ENCODE peak calls at places on chromosomes 12 and 14, in four cellular contexts. H is GM12878, Y is K562, C is HCT116. O is an unnamed sample.

GRCh38 chr14:102164241-102164641 is 24.5 kb downstream of the WDR20 start:
- DNase-seq in H (no peak), Y (no peak), C (no peak), O (no peak)

GRCh38 chr12:54384591-54385041 is at the start of gene ZNF385A:
- DNase-seq in H (no peak), Y (no peak), C (no peak), O (no peak)

GRCh38 chr12:38144601-38145436 is 171.8 kb upstream of the ALG10B start:
- DNase-seq in H (no peak), Y (no peak), C (no peak), O (no peak)

GRCh38 chr12:2051700-2052625 is 824 bp upstream of the CACNA1C start:
- DNase-seq in H (no peak), Y (no peak), C (no peak), O (no peak)

GRCh38 chr12:54579696-54580333 is 8.6 kb downstream of the PPP1R1A start:
- DNase-seq in H (no peak), Y (peak; percentile 84), C (peak; percentile 55), O (peak; percentile 67)

GRCh38 chr12:113185180-113186032 is at the start of the genes DDX54 and RITA1:
- DNase-seq in H (no peak), Y (peak; percentile 87), C (peak; percentile 78), O (peak; percentile 81)

GRCh38 chr14:102408729-102409128 is 46.0 kb downstream of the TECPR2 start:
- DNase-seq in H (no peak), Y (no peak), C (no peak), O (no peak)

GRCh38 chr12:88993655-88994054 is 358.6 kb downstream of the DUSP6 start:
- DNase-seq in H (no peak), Y (peak; percentile 12), C (peak; percentile 63), O (no peak)

GRCh38 chr12:56086608-56087007 is 6.6 kb downstream of the ERBB3 start:
- DNase-seq in H (no peak), Y (no peak), C (no peak), O (no peak)

GRCh38 chr14:69518341-69519101 is 34.0 kb downstream of the PLEKHD1 start:
- DNase-seq in H (no peak), Y (no peak), C (no peak), O (no peak)

GRCh38 chr12:93614917-93615596 is 42.6 kb downstream of the SOCS2 start:
- DNase-seq in H (no peak), Y (no peak), C (no peak), O (no peak)

GRCh38 chr14:91257328-91258020 is 13.0 kb upstream of the GPR68 start:
- DNase-seq in H (no peak), Y (peak; percentile 21), C (no peak), O (no peak)

GRCh38 chr12:76633415-76633814 is 73.8 kb upstream of the OSBPL8 start:
- DNase-seq in H (no peak), Y (peak; percentile 52), C (no peak), O (no peak)

GRCh38 chr12:90207799-90208198 is 499.2 kb upstream of the ATP2B1 start:
- DNase-seq in H (no peak), Y (no peak), C (no peak), O (no peak)

GRCh38 chr14:62528296-62528695 is 517.0 kb downstream of the KCNH5 start:
- DNase-seq in H (no peak), Y (no peak), C (no peak), O (no peak)

GRCh38 chr14:75252254-75252837 is 26.3 kb upstream of the FOS start:
- DNase-seq in H (no peak), Y (no peak), C (no peak), O (no peak)

GRCh38 chr12:53538209-53538689 is 31.0 kb upstream of the NPFF start:
- DNase-seq in H (no peak), Y (no peak), C (no peak), O (no peak)

GRCh38 chr14:90536511-90537191 is 139.8 kb downstream of the CALM1 start:
- DNase-seq in H (no peak), Y (no peak), C (no peak), O (no peak)

GRCh38 chr14:104240426-104241157 is 102.2 kb downstream of the KIF26A start:
- DNase-seq in H (no peak), Y (no peak), C (no peak), O (no peak)

GRCh38 chr14:53367631-53368030 is 214.5 kb upstream of the DDHD1 start:
- DNase-seq in H (no peak), Y (no peak), C (no peak), O (no peak)

GRCh38 chr14:29682789-29683188 is 244.9 kb downstream of the PRKD1 start:
- DNase-seq in H (no peak), Y (no peak), C (no peak), O (no peak)

GRCh38 chr12:76883826-76884225 is 5.0 kb upstream of the CSRP2 start:
- DNase-seq in H (no peak), Y (no peak), C (no peak), O (no peak)

GRCh38 chr12:15155271-15155670 is 65.9 kb downstream of the RERG start:
- DNase-seq in H (no peak), Y (no peak), C (no peak), O (no peak)

GRCh38 chr12:104282109-104282508 is 21.4 kb upstream of the EID3 start:
- DNase-seq in H (no peak), Y (peak; percentile 24), C (no peak), O (no peak)

DNA sequence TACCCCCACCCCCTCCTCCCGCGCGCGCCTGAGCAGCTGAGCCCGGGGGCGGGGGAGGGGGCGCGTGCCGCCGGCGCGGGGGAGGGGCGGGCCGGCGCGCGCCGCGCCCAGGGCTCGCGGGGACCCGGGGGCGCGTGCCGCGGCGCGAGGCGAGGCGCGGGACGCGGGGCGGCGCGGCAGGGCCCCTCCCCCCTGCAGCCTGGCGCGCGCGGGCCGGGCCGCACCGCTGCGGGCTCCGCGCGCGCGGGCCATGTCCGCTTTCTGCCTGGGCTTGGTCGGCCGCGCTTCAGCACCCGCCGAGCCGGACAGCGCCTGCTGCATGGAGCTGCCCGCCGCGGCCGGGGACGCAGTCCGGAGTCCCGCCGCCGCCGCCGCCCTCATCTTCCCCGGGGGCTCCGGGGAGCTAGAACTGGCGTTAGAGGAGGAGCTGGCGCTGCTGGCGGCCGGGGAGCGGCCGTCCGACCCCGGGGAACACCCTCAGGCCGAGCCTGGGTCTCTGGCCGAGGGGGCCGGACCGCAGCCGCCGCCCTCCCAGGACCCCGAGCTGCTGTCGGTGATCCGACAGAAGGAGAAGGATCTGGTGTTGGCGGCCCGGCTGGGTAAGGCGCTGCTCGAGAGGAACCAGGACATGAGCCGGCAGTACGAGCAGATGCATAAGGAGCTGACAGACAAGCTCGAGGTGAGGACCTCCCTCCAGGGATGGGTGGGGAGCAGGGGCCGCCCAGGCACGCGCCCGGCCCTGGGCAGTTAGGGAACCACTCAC is 764 bp downstream of the BICDL1 start:
- DNase-seq in H (no peak), Y (peak; percentile 83), C (no peak), O (peak; percentile 95)
- TF ChIP-seq EGR1 in H (peak; percentile 35), Y (no peak), C (no peak), O (no peak)

DNA sequence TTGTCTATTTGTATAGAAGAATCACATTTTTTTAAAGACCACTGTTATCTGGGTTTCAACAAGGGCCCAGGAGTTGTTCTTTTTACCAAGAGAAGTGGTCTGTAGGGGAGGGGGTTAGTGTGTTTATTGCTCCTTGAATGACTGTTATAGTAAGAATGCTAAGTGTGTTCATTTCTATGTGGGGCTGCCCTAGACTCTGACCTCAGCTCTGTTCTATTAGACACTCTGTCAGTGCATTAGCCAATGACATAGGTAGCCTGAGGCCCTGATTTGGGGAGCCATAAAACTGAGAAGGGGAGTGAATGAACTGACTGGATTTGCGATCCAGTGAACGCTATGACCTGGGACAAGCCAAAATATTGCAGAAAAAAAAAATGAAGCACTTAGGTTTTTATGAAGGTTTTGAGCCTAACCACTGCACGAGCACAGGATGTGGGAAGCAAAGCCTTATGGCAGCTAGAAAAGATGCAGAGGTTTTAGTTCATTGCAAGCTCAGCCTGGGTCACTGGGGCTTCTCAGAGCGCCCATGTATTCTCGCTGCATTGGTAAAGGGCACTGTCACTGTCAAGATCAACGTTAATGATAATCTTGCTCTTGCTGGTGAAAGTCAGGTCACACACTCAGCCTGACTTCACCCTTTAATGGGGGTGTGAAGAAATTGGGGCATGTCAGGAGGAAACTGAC is 63.8 kb downstream of the PRKCH start:
- DNase-seq in H (no peak), Y (no peak), C (no peak), O (no peak)
- TF ChIP-seq EGR1 in H (no peak), Y (no peak), C (no peak), O (no peak)

GRCh38 chr12:4553943-4554342 is 8.1 kb upstream of the DYRK4 start:
- DNase-seq in H (no peak), Y (no peak), C (no peak), O (no peak)

GRCh38 chr12:4556730-4557519 is 5.1 kb upstream of the DYRK4 start:
- DNase-seq in H (no peak), Y (no peak), C (no peak), O (no peak)

GRCh38 chr12:4555804-4556203 is 6.2 kb upstream of the DYRK4 start:
- DNase-seq in H (no peak), Y (no peak), C (no peak), O (no peak)
- TF ChIP-seq EGR1 in H (no peak), Y (no peak), C (no peak), O (no peak)

GRCh38 chr12:7905071-7905470 is 30.9 kb downstream of the SLC2A3 start:
- DNase-seq in H (no peak), Y (no peak), C (no peak), O (no peak)
- TF ChIP-seq EGR1 in H (no peak), Y (no peak), C (no peak), O (no peak)

GRCh38 chr14:39442293-39442692 is 10.1 kb upstream of the FBXO33 start:
- DNase-seq in H (no peak), Y (no peak), C (no peak), O (no peak)
- TF ChIP-seq EGR1 in H (no peak), Y (no peak), C (no peak), O (no peak)

GRCh38 chr12:10361622-10362021 is 28.2 kb downstream of the KLRK1 start:
- DNase-seq in H (no peak), Y (peak; percentile 45), C (no peak), O (no peak)
- TF ChIP-seq EGR1 in H (no peak), Y (no peak), C (no peak), O (no peak)

DNA sequence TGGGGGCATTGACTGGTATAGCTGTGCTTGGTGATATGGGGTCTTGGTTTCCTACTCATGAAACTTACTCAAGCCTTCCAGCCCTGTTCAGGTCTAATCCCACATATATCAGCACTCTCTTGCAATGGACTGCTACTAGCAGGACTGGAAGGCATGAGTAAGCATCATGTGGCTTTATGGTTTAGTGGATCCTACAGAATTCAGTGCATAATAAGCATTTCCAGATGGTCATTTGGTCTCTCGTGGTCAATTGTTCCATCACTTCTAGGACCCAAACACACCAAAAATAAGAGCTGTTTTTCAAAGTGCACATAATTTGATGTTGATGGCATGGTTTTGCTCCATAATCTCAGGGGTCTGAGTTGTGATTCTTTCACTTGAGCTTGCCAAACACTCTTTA is 114.4 kb downstream of the LMNTD1 start:
- DNase-seq in H (no peak), Y (no peak), C (no peak), O (no peak)
- TF ChIP-seq EGR1 in H (no peak), Y (no peak), C (no peak), O (no peak)

GRCh38 chr12:78674311-78675085 is 190.1 kb upstream of the SYT1 start:
- DNase-seq in H (no peak), Y (no peak), C (no peak), O (no peak)
- TF ChIP-seq EGR1 in H (no peak), Y (no peak), C (no peak), O (no peak)

GRCh38 chr12:107891967-107892366 is 117.5 kb downstream of the ASCL4 start:
- DNase-seq in H (no peak), Y (peak; percentile 53), C (no peak), O (no peak)
- TF ChIP-seq EGR1 in H (no peak), Y (no peak), C (no peak), O (no peak)

O was measured in H1.